ENCODE peak calls at places on chromosomes 12 and 14, in four cellular contexts. K is amygdala; S is effector CD4-positive, alpha-beta T cell; H is fibroblast of the conjunctiva. A is an unnamed sample.

GRCh38 chr14:104604461-104605449 is at the start of gene TMEM179:
- DNase-seq in K (no peak), H (no peak), S (no peak), A (no peak)

GRCh38 chr14:104141621-104142091 is 3.3 kb downstream of the KIF26A start:
- DNase-seq in S (no peak), H (no peak), K (no peak), A (no peak)

GRCh38 chr14:22099942-22100763 is 426.5 kb upstream of the OR4E1 start:
- DNase-seq in H (no peak), S (peak; percentile 44), K (peak; percentile 21), A (no peak)

GRCh38 chr12:58925111-58925732 is 4.9 kb upstream of the LRIG3 start:
- DNase-seq in K (no peak), S (no peak), H (no peak), A (no peak)

GRCh38 chr12:51533799-51534198 is 57.2 kb upstream of the SCN8A start:
- DNase-seq in K (no peak), H (peak; percentile 2), S (no peak), A (no peak)

GRCh38 chr14:71029236-71029781 is 122.0 kb downstream of the PCNX1 start:
- DNase-seq in S (no peak), H (no peak), K (no peak), A (no peak)

GRCh38 chr12:75863475-75863874 is 168.1 kb downstream of the PHLDA1 start:
- DNase-seq in H (no peak), S (no peak), K (no peak), A (no peak)

GRCh38 chr14:105315211-105315721 is 718 bp downstream of the PACS2 start:
- DNase-seq in H (no peak), S (peak; percentile 53), K (no peak), A (no peak)

GRCh38 chr14:42911642-42912041 is 1305.0 kb downstream of the LRFN5 start:
- DNase-seq in H (no peak), K (no peak), S (no peak), A (no peak)

GRCh38 chr12:107079172-107080011 is 14.0 kb downstream of the CRY1 start:
- DNase-seq in K (no peak), S (no peak), H (no peak), A (no peak)

GRCh38 chr12:131912526-131913274 is 16.4 kb upstream of the PUS1 start:
- DNase-seq in S (no peak), H (peak; percentile 75), K (no peak), A (peak; percentile 36)

GRCh38 chr12:12983420-12984035 is 16.5 kb downstream of the HEBP1 start:
- DNase-seq in K (no peak), S (no peak), H (peak; percentile 51), A (no peak)

GRCh38 chr12:89731614-89732013 is 23.0 kb upstream of the ATP2B1 start:
- DNase-seq in S (no peak), H (peak; percentile 74), K (no peak), A (no peak)

GRCh38 chr12:97026901-97027300 is 119.8 kb downstream of the NEDD1 start:
- DNase-seq in S (no peak), H (no peak), K (no peak), A (no peak)

GRCh38 chr14:104968541-104969401 is 9.4 kb downstream of the AHNAK2 start:
- DNase-seq in K (no peak), H (no peak), S (no peak), A (no peak)

GRCh38 chr14:54728700-54729527 is 162.0 kb downstream of the SAMD4A start:
- DNase-seq in K (no peak), S (no peak), H (no peak), A (peak; percentile 14)

GRCh38 chr12:116525418-116526001 is 33.7 kb upstream of the MAP1LC3B2 start:
- DNase-seq in H (peak; percentile 89), S (no peak), K (no peak), A (peak; percentile 79)

GRCh38 chr12:121189061-121189886 is 20.7 kb upstream of the P2RX4 start:
- DNase-seq in S (no peak), H (no peak), K (no peak), A (no peak)

GRCh38 chr14:102320033-102320660 is 601 bp downstream of the ZNF839 start:
- DNase-seq in K (no peak), S (peak; percentile 33), H (no peak), A (no peak)

GRCh38 chr14:105935384-105935783 is 409.0 kb downstream of the TMEM121 start:
- DNase-seq in S (no peak), K (no peak), H (no peak), A (no peak)

A was measured in AG04449.